ENCODE peak calls at places on chromosomes 5 and 9, in nine cellular contexts. S is heart right ventricle; F is endodermal cell; D is AG04450; N is CD8-positive, alpha-beta T cell; K is body of pancreas; L is transverse colon; O is right atrium auricular region; B is heart left ventricle. V is an unnamed sample.
A peak's percentile ranks its signal among the peaks of the same experiment; 100 is the strongest.

GRCh38 chr9:131837316-131837715 is 97.4 kb upstream of the RAPGEF1 start:
- DNase-seq in S (peak; percentile 33), F (peak; percentile 83), D (no peak), N (no peak), K (peak; percentile 48), L (no peak), O (no peak), B (peak; percentile 49), V (no peak)

GRCh38 chr9:136587145-136587943 is 41.5 kb upstream of the NOTCH1 start:
- DNase-seq in S (peak; percentile 91), F (peak; percentile 92), D (no peak), N (no peak), K (peak; percentile 34), L (peak; percentile 65), O (no peak), B (peak; percentile 90), V (no peak)

GRCh38 chr5:140041099-140041491 is 2.0 kb downstream of the NRG2 start:
- DNase-seq in S (no peak), F (no peak), D (no peak), N (no peak), K (no peak), L (no peak), O (no peak), B (no peak), V (no peak)

GRCh38 chr5:16934669-16935068 is 1.4 kb downstream of the MYO10 start:
- DNase-seq in S (no peak), F (no peak), D (no peak), N (no peak), K (no peak), L (no peak), O (no peak), B (no peak), V (no peak)

GRCh38 chr5:14595189-14595588 is 13.6 kb downstream of the OTULINL start:
- DNase-seq in S (no peak), F (no peak), D (no peak), N (peak; percentile 28), K (no peak), L (no peak), O (no peak), B (no peak), V (no peak)

GRCh38 chr5:23007762-23008161 is 154.6 kb upstream of the CDH12 start:
- DNase-seq in S (no peak), F (no peak), D (no peak), N (no peak), K (no peak), L (no peak), O (no peak), B (no peak), V (no peak)

GRCh38 chr5:127988149-127988755 is 95.3 kb upstream of the SLC12A2 start:
- DNase-seq in S (no peak), F (no peak), D (peak; percentile 87), N (no peak), K (no peak), L (no peak), O (no peak), B (no peak), V (no peak)

GRCh38 chr9:79663299-79663698 is 91.5 kb downstream of the TLE4 start:
- DNase-seq in S (no peak), F (no peak), D (no peak), N (no peak), K (no peak), L (no peak), O (no peak), B (no peak), V (no peak)

GRCh38 chr5:44294492-44294891 is 94.7 kb downstream of the FGF10 start:
- DNase-seq in S (peak; percentile 5), F (no peak), D (no peak), N (no peak), K (peak; percentile 44), L (no peak), O (peak; percentile 61), B (peak; percentile 42), V (no peak)

DNA sequence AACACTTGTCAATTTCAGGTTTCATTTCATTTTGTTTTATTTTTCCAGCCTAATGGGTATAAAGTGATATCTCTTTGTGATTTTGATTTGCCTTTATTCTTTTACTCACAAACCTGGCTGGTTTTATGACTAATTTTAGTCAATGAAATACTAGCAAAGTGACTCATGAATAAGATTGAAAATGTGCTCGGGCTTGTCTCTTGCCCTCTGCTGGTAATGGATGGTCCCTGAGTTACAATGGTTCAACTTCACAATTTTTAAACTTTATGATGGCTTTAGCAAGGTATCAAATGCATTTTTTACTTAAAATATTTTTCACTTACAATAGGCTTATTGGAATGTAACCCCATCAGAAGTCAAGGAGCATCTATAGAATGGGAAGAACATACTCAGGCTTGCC is 431.4 kb upstream of the CCNG1 start:
- DNase-seq in S (no peak), F (no peak), D (no peak), N (no peak), K (no peak), L (no peak), O (no peak), B (no peak), V (no peak)
- TF ChIP-seq CTCF in S (no peak), F (peak; percentile 75), D (no peak), N (no peak), K (no peak), L (no peak), O (no peak), B (no peak), V (no peak)

GRCh38 chr9:107878462-107878861 is 388.9 kb upstream of the KLF4 start:
- DNase-seq in S (no peak), F (no peak), D (no peak), N (no peak), K (no peak), L (no peak), O (no peak), B (no peak), V (no peak)
- H3K4me3 ChIP-seq in S (no peak overlapping the region), F (no peak overlapping the region), D (no peak overlapping the region), N (no peak overlapping the region), K (no peak overlapping the region), L (no peak overlapping the region), O (no peak overlapping the region), B (no peak overlapping the region), V (no peak overlapping the region)

GRCh38 chr5:97112212-97112611 is 30.2 kb downstream of the LIX1 start:
- DNase-seq in S (no peak), F (no peak), D (no peak), N (no peak), K (no peak), L (no peak), O (no peak), B (no peak), V (no peak)
- H3K27me3 ChIP-seq in S (no peaks in the 10 kb centered on the region), F (no peaks in the 10 kb centered on the region), D (peaks cover 23% of the 10 kb centered on the region), N (no peaks in the 10 kb centered on the region), K (no peaks in the 10 kb centered on the region), L (no peaks in the 10 kb centered on the region), O (no peaks in the 10 kb centered on the region), B (no peaks in the 10 kb centered on the region), V (no peaks in the 10 kb centered on the region)

GRCh38 chr9:35835216-35835604 is 6.2 kb downstream of the TMEM8B start:
- DNase-seq in S (no peak), F (peak; percentile 76), D (no peak), N (no peak), K (peak; percentile 49), L (peak; percentile 60), O (no peak), B (no peak), V (no peak)
- TF ChIP-seq CTCF in S (no peak), F (peak; percentile 79), D (peak; percentile 23), N (no peak), K (peak; percentile 31), L (peak; percentile 38), O (no peak), B (no peak), V (no peak)

GRCh38 chr9:110125763-110126351 is 82.1 kb downstream of the C9orf152 start:
- DNase-seq in S (no peak), F (no peak), D (no peak), N (no peak), K (no peak), L (no peak), O (no peak), B (no peak), V (no peak)
- H3K4me3 ChIP-seq in S (peak overlapping the region; percentile 42), F (peak overlapping the region; percentile 74), D (peak overlapping the region; percentile 50), N (no peak overlapping the region), K (no peak overlapping the region), L (peak overlapping the region; percentile 32), O (peak overlapping the region; percentile 35), B (peak overlapping the region; percentile 46), V (peak overlapping the region; percentile 49)

GRCh38 chr5:11903614-11904269 is 504 bp downstream of the CTNND2 start:
- DNase-seq in S (no peak), F (peak; percentile 85), D (no peak), N (no peak), K (peak; percentile 75), L (no peak), O (no peak), B (peak; percentile 26), V (peak; percentile 13)

GRCh38 chr5:11904270-11904906 is at the start of gene CTNND2:
- DNase-seq in S (peak; percentile 26), F (peak; percentile 94), D (no peak), N (no peak), K (peak; percentile 76), L (no peak), O (no peak), B (peak; percentile 62), V (peak; percentile 17)

GRCh38 chr5:11906495-11906894 is 2.2 kb upstream of the CTNND2 start:
- DNase-seq in S (no peak), F (no peak), D (no peak), N (no peak), K (no peak), L (no peak), O (no peak), B (no peak), V (no peak)

GRCh38 chr5:11903121-11903613 is 1.1 kb downstream of the CTNND2 start:
- DNase-seq in S (peak; percentile 12), F (no peak), D (no peak), N (no peak), K (peak; percentile 68), L (no peak), O (no peak), B (peak; percentile 60), V (no peak)

GRCh38 chr5:11905209-11905608 is 963 bp upstream of the CTNND2 start:
- DNase-seq in S (no peak), F (no peak), D (no peak), N (no peak), K (peak; percentile 34), L (no peak), O (no peak), B (no peak), V (no peak)
- H3K27me3 ChIP-seq in S (peaks cover 45% of the 10 kb centered on the region), F (peaks cover 51% of the 10 kb centered on the region), D (peaks cover 3% of the 10 kb centered on the region), N (no peaks in the 10 kb centered on the region), K (no peaks in the 10 kb centered on the region), L (peaks cover 56% of the 10 kb centered on the region), O (no peaks in the 10 kb centered on the region), B (peaks cover 10% of the 10 kb centered on the region), V (no peaks in the 10 kb centered on the region)

DNA sequence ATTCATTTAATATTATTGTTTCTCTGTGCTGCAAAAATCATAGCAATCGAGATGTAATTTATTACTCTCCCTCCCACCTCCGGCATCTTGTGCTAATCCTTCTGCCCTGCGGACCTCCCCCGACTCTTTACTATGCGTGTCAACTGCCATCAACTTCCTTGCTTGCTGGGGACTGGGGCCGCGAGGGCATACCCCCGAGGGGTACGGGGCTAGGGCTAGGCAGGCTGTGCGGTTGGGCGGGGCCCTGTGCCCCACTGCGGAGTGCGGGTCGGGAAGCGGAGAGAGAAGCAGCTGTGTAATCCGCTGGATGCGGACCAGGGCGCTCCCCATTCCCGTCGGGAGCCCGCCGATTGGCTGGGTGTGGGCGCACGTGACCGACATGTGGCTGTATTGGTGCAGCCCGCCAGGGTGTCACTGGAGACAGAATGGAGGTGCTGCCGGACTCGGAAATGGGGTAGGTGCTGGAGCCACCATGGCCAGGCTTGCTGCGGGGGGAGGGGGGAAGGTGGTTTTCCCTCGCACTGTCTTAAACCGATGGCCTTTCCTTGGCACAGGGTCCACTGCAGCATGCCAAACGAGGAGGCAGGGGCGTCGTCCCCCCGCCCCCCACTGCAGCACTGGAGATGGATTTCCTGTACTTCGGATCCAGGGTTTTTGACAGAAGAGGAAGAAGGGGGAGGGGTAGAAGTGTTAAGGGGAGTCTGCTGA is at the start of gene APC:
- DNase-seq in S (peak; percentile 94), F (peak; percentile 97), D (peak; percentile 66), N (peak; percentile 83), K (peak; percentile 90), L (peak; percentile 89), O (peak; percentile 98), B (peak; percentile 96), V (peak; percentile 79)
- TF ChIP-seq CTCF in S (peak; percentile 3), F (no peak), D (no peak), N (no peak), K (peak; percentile 21), L (no peak), O (no peak), B (no peak), V (no peak)